ENCODE peak calls at places on chromosome 13, in five cellular contexts. Z is DMS 273 treated with DMSO at 0.1 percent for 48 hours, F is psoas muscle, J is left colon, D is smooth muscle cell of the brain vasculature. Y is an unnamed sample.

GRCh38 chr13:60169239-60170031 is 5.7 kb upstream of the DIAPH3 start:
- DNase-seq in Z (no peak), F (no peak), J (no peak), D (no peak), Y (no peak)

GRCh38 chr13:20828540-20829364 is 55.0 kb upstream of the EEF1AKMT1 start:
- DNase-seq in F (no peak), Z (peak; percentile 14), D (peak; percentile 31), J (no peak), Y (no peak)

GRCh38 chr13:28313579-28313978 is 175.2 kb downstream of the PAN3 start:
- DNase-seq in J (no peak), D (no peak), F (no peak), Z (no peak), Y (no peak)

GRCh38 chr13:51542358-51542972 is 41.8 kb upstream of the WDFY2 start:
- DNase-seq in F (no peak), Z (no peak), J (no peak), D (no peak), Y (no peak)

GRCh38 chr13:48542581-48543341 is 9.9 kb upstream of the RCBTB2 start:
- DNase-seq in Z (no peak), F (peak; percentile 28), D (no peak), J (peak; percentile 59), Y (peak; percentile 63)

GRCh38 chr13:52048516-52048915 is 24.0 kb downstream of the UTP14C start:
- DNase-seq in F (no peak), Z (no peak), J (no peak), D (no peak), Y (no peak)

GRCh38 chr13:111115841-111116500 is 861 bp downstream of the ARHGEF7 start:
- DNase-seq in F (peak; percentile 64), J (no peak), Z (no peak), D (peak; percentile 77), Y (peak; percentile 69)

GRCh38 chr13:24032252-24032651 is 128.3 kb upstream of the SPATA13 start:
- DNase-seq in J (no peak), Z (no peak), D (no peak), F (no peak), Y (no peak)

GRCh38 chr13:49954674-49955455 is 18.7 kb upstream of the SPRYD7 start:
- DNase-seq in Z (no peak), J (peak; percentile 33), D (no peak), F (no peak), Y (no peak)